ENCODE peak calls at places on chromosomes 11 and 22, in eight cellular contexts. K, L, O, X, M, W, J and T are unnamed samples.
A peak's percentile ranks its signal among the peaks of the same experiment; 100 is the strongest.

GRCh38 chr11:60143768-60144167 is 39.1 kb downstream of the MS4A6A start:
- DNase-seq in K (no peak), L (no peak), O (no peak), X (no peak), M (no peak), W (no peak), J (no peak), T (no peak)

GRCh38 chr11:96098511-96099241 is 174.8 kb upstream of the MTMR2 start:
- DNase-seq in K (peak; percentile 35), L (no peak), O (no peak), X (no peak), M (no peak), W (no peak), J (no peak), T (no peak)

GRCh38 chr11:63916837-63917684 is at the start of gene RCOR2:
- DNase-seq in K (peak; percentile 45), L (no peak), O (peak; percentile 77), X (peak; percentile 34), M (peak; percentile 83), W (peak; percentile 77), J (peak; percentile 66), T (peak; percentile 89)

GRCh38 chr22:19988331-19988808 is 28.3 kb downstream of the ARVCF start:
- DNase-seq in K (no peak), L (no peak), O (no peak), X (no peak), M (no peak), W (no peak), J (no peak), T (no peak)

GRCh38 chr22:39281126-39281525 is 36.3 kb upstream of the PDGFB start:
- DNase-seq in K (no peak), L (no peak), O (no peak), X (no peak), M (no peak), W (no peak), J (no peak), T (no peak)

GRCh38 chr11:76838422-76839068 is 22.2 kb upstream of the ACER3 start:
- DNase-seq in K (no peak), L (no peak), O (no peak), X (no peak), M (no peak), W (no peak), J (no peak), T (no peak)

GRCh38 chr11:15826826-15827225 is 529.5 kb downstream of the SOX6 start:
- DNase-seq in K (no peak), L (no peak), O (no peak), X (no peak), M (peak; percentile 39), W (no peak), J (no peak), T (peak; percentile 26)

GRCh38 chr22:27323646-27324045 is 477.9 kb downstream of the MN1 start:
- DNase-seq in K (no peak), L (no peak), O (no peak), X (no peak), M (no peak), W (no peak), J (no peak), T (no peak)

GRCh38 chr11:64518928-64519327 is 72.1 kb upstream of the SLC22A12 start:
- DNase-seq in K (no peak), L (no peak), O (no peak), X (no peak), M (no peak), W (no peak), J (no peak), T (no peak)

GRCh38 chr11:61749607-61750217 is 2.7 kb upstream of the MYRF start:
- DNase-seq in K (no peak), L (no peak), O (no peak), X (no peak), M (no peak), W (no peak), J (no peak), T (no peak)

GRCh38 chr11:17641792-17642350 is 77.5 kb upstream of the MYOD1 start:
- DNase-seq in K (no peak), L (no peak), O (no peak), X (no peak), M (no peak), W (no peak), J (no peak), T (no peak)

GRCh38 chr22:46969961-46970360 is 207.5 kb downstream of the TBC1D22A start:
- DNase-seq in K (no peak), L (no peak), O (no peak), X (no peak), M (no peak), W (no peak), J (no peak), T (no peak)

GRCh38 chr11:57480409-57481137 is 20.2 kb downstream of the RTN4RL2 start:
- DNase-seq in K (peak; percentile 48), L (peak; percentile 38), O (peak; percentile 78), X (peak; percentile 46), M (peak; percentile 4), W (no peak), J (peak; percentile 67), T (peak; percentile 96)

GRCh38 chr11:35747638-35748037 is 85.1 kb downstream of the TRIM44 start:
- DNase-seq in K (no peak), L (no peak), O (no peak), X (no peak), M (peak; percentile 97), W (no peak), J (peak; percentile 87), T (no peak)

GRCh38 chr11:93858376-93858775 is 8.0 kb upstream of the VSTM5 start:
- DNase-seq in K (no peak), L (no peak), O (no peak), X (no peak), M (no peak), W (no peak), J (peak; percentile 13), T (no peak)

GRCh38 chr22:46894081-46894671 is 131.7 kb downstream of the TBC1D22A start:
- DNase-seq in K (peak; percentile 2), L (no peak), O (peak; percentile 20), X (no peak), M (no peak), W (no peak), J (peak; percentile 12), T (no peak)

GRCh38 chr11:84719935-84720577 is 907.1 kb downstream of the DLG2 start:
- DNase-seq in K (no peak), L (no peak), O (no peak), X (no peak), M (peak; percentile 16), W (no peak), J (peak; percentile 80), T (no peak)

GRCh38 chr11:121059605-121060004 is 35.7 kb downstream of the TBCEL start:
- DNase-seq in K (no peak), L (no peak), O (no peak), X (no peak), M (no peak), W (no peak), J (no peak), T (no peak)

GRCh38 chr11:65425105-65425970 is 2.7 kb downstream of the NEAT1 start:
- DNase-seq in K (peak; percentile 87), L (peak; percentile 69), O (peak; percentile 60), X (peak; percentile 81), M (no peak), W (peak; percentile 62), J (peak; percentile 81), T (no peak)

GRCh38 chr11:111531156-111531555 is 9.4 kb upstream of the LAYN start:
- DNase-seq in K (no peak), L (no peak), O (no peak), X (no peak), M (no peak), W (no peak), J (no peak), T (no peak)

GRCh38 chr11:117835576-117835975 is 11.0 kb upstream of the FXYD2 start:
- DNase-seq in K (no peak), L (no peak), O (peak; percentile 4), X (no peak), M (no peak), W (peak; percentile 5), J (no peak), T (no peak)

GRCh38 chr11:69894126-69895047 is 75.2 kb upstream of the FGF3 start:
- DNase-seq in K (no peak), L (no peak), O (no peak), X (no peak), M (no peak), W (no peak), J (peak; percentile 42), T (no peak)

GRCh38 chr11:18394928-18395734 is 768 bp downstream of the LDHA start:
- DNase-seq in K (no peak), L (no peak), O (peak; percentile 31), X (no peak), M (peak; percentile 34), W (peak; percentile 23), J (peak; percentile 43), T (no peak)

GRCh38 chr22:29693671-29694070 is 26.1 kb upstream of the CABP7 start:
- DNase-seq in K (no peak), L (no peak), O (no peak), X (no peak), M (no peak), W (no peak), J (no peak), T (no peak)

GRCh38 chr11:117565709-117566108 is 231.3 kb downstream of the DSCAML1 start:
- DNase-seq in K (no peak), L (no peak), O (no peak), X (no peak), M (no peak), W (no peak), J (no peak), T (no peak)

GRCh38 chr11:1448166-1448825 is 38.3 kb downstream of the MOB2 start:
- DNase-seq in K (no peak), L (no peak), O (no peak), X (no peak), M (no peak), W (no peak), J (no peak), T (no peak)

GRCh38 chr11:43250309-43250708 is 61.5 kb upstream of the API5 start:
- DNase-seq in K (no peak), L (no peak), O (no peak), X (no peak), M (no peak), W (no peak), J (no peak), T (no peak)

GRCh38 chr22:39174498-39175120 is 22.1 kb upstream of the CBX7 start:
- DNase-seq in K (peak; percentile 79), L (peak; percentile 72), O (peak; percentile 59), X (peak; percentile 72), M (peak; percentile 30), W (peak; percentile 87), J (peak; percentile 52), T (no peak)

GRCh38 chr11:59755701-59756495 is 722 bp downstream of the STX3 start:
- DNase-seq in K (peak; percentile 59), L (peak; percentile 18), O (peak; percentile 79), X (peak; percentile 32), M (peak; percentile 50), W (peak; percentile 84), J (peak; percentile 59), T (no peak)

GRCh38 chr22:49959782-49960158 is 802 bp upstream of the PIM3 start:
- DNase-seq in K (peak; percentile 36), L (no peak), O (peak; percentile 66), X (no peak), M (no peak), W (no peak), J (no peak), T (no peak)

GRCh38 chr11:6862961-6863360 is at the start of gene OR10A2:
- DNase-seq in K (peak; percentile 6), L (no peak), O (no peak), X (no peak), M (peak; percentile 35), W (no peak), J (peak; percentile 81), T (no peak)

GRCh38 chr11:83367745-83368144 is 81.6 kb upstream of the CCDC90B start:
- DNase-seq in K (no peak), L (no peak), O (no peak), X (no peak), M (no peak), W (no peak), J (no peak), T (no peak)

GRCh38 chr11:85884581-85885021 is 29.4 kb downstream of the CCDC83 start:
- DNase-seq in K (no peak), L (no peak), O (no peak), X (no peak), M (no peak), W (no peak), J (no peak), T (no peak)

GRCh38 chr11:35045219-35045819 is 93.7 kb upstream of the CD44 start:
- DNase-seq in K (no peak), L (peak; percentile 43), O (no peak), X (peak; percentile 70), M (no peak), W (no peak), J (no peak), T (no peak)